ENCODE peak calls at places on chromosomes 6 and 20, in eight cellular contexts. K, U, Q, I, B, G, T and S are unnamed samples.

GRCh38 chr20:44618318-44618731 is 33.2 kb downstream of the ADA start:
- DNase-seq in Q (no peak), U (no peak), K (no peak), I (no peak), T (no peak), B (no peak), G (no peak), S (no peak)

GRCh38 chr6:145349950-145350510 is 385.3 kb downstream of the EPM2A start:
- DNase-seq in G (no peak), Q (no peak), T (no peak), B (no peak), K (peak; percentile 72), I (no peak), U (no peak), S (no peak)

GRCh38 chr6:49666480-49666879 is 29.8 kb upstream of the RHAG start:
- DNase-seq in G (no peak), U (no peak), I (no peak), T (no peak), Q (no peak), B (no peak), K (no peak), S (no peak)

GRCh38 chr6:11083491-11083890 is 10.1 kb upstream of the SMIM13 start:
- DNase-seq in B (no peak), G (no peak), U (no peak), K (no peak), Q (no peak), I (no peak), T (no peak), S (no peak)

GRCh38 chr6:170375661-170376060 is 69.1 kb downstream of the FAM120B start:
- DNase-seq in T (no peak), K (no peak), B (no peak), I (no peak), U (no peak), Q (no peak), G (no peak), S (no peak)

GRCh38 chr6:63636516-63636968 is 940 bp downstream of the PHF3 start:
- DNase-seq in K (no peak), I (peak; percentile 47), T (peak; percentile 39), Q (peak; percentile 75), B (peak; percentile 59), U (peak; percentile 13), G (no peak), S (peak; percentile 65)

GRCh38 chr6:90194371-90194841 is 102.2 kb downstream of the BACH2 start:
- DNase-seq in I (peak; percentile 48), K (no peak), Q (no peak), G (no peak), T (no peak), U (no peak), B (no peak), S (peak; percentile 67)

GRCh38 chr6:168326294-168327261 is 7.0 kb upstream of the DACT2 start:
- DNase-seq in B (peak; percentile 99), G (no peak), I (no peak), U (no peak), T (no peak), K (no peak), Q (peak; percentile 79), S (peak; percentile 64)

GRCh38 chr6:170008386-170008785 is 257.0 kb downstream of the ERMARD start:
- DNase-seq in B (no peak), Q (no peak), G (no peak), I (no peak), U (no peak), K (no peak), T (no peak), S (no peak)

GRCh38 chr20:21315138-21315537 is 12.0 kb downstream of the XRN2 start:
- DNase-seq in T (no peak), K (no peak), I (no peak), U (no peak), B (no peak), Q (no peak), G (no peak), S (no peak)

GRCh38 chr20:1943267-1944002 is 48.2 kb downstream of the SIRPA start:
- DNase-seq in Q (no peak), B (peak; percentile 55), T (no peak), G (no peak), U (no peak), K (no peak), I (no peak), S (no peak)

GRCh38 chr6:108531332-108531731 is 29.4 kb upstream of the FOXO3 start:
- DNase-seq in U (no peak), T (no peak), I (no peak), G (no peak), Q (peak; percentile 55), K (no peak), B (no peak), S (no peak)

GRCh38 chr6:149642829-149643580 is 5.5 kb downstream of the KATNA1 start:
- DNase-seq in Q (no peak), G (no peak), K (no peak), T (no peak), B (no peak), U (no peak), I (no peak), S (no peak)

GRCh38 chr6:84018453-84019061 is 15.0 kb upstream of the MRAP2 start:
- DNase-seq in I (no peak), K (no peak), U (peak; percentile 40), Q (peak; percentile 30), T (no peak), B (no peak), G (no peak), S (no peak)

GRCh38 chr20:17590245-17590644 is 20.4 kb downstream of the DSTN start:
- DNase-seq in I (no peak), B (no peak), T (no peak), G (no peak), Q (no peak), K (no peak), U (no peak), S (no peak)

DNA sequence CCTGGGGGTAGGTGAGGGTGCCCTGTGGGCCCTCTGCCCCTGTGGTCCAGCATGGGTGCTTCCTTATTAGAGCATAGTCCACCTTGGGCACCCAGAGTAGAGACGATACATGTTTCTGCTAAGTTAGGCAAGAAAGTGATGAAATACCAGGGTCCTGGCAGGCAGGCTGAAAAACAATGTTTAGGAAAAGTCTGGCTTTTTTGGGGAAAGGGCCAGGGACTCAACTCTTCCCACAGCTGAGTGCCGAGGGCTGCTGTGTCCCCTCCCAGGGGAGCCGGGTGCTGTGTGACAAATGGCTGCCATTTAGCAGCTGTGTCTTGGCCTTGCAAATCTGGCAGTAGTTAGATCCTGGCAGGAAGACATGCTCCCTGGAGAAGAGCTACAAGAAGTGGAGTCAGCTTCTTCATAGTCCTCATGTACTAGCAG is 61.5 kb downstream of the RREB1 start:
- DNase-seq in I (no peak), K (no peak), Q (no peak), G (no peak), U (no peak), T (no peak), B (no peak), S (peak; percentile 24)
- H2AFZ ChIP-seq in I (no peak overlapping the region), K (no peak overlapping the region), Q (no peak overlapping the region), G (no peak overlapping the region), U (no peak overlapping the region), T (no peak overlapping the region), B (no peak overlapping the region), S (no peak overlapping the region)

GRCh38 chr20:53993310-53993709 is 77.1 kb downstream of the BCAS1 start:
- DNase-seq in I (no peak), Q (no peak), T (no peak), G (no peak), K (no peak), U (no peak), B (no peak), S (no peak)
- TF ChIP-seq CTCF in I (no peak), Q (no peak), T (no peak), G (no peak), K (no peak), U (no peak), B (no peak), S (no peak)

GRCh38 chr20:46354207-46354555 is 45.9 kb upstream of the CDH22 start:
- DNase-seq in G (no peak), B (no peak), K (no peak), U (no peak), I (no peak), T (no peak), Q (no peak), S (no peak)

GRCh38 chr20:46353506-46354206 is 45.4 kb upstream of the CDH22 start:
- DNase-seq in B (peak; percentile 48), T (no peak), G (no peak), Q (no peak), K (no peak), U (no peak), I (no peak), S (no peak)

GRCh38 chr20:46355778-46356177 is 47.5 kb upstream of the CDH22 start:
- DNase-seq in K (no peak), U (no peak), G (no peak), B (no peak), I (no peak), Q (no peak), T (peak; percentile 44), S (no peak)

GRCh38 chr20:46356195-46357029 is 48.1 kb upstream of the CDH22 start:
- DNase-seq in Q (no peak), T (no peak), B (no peak), G (no peak), K (no peak), U (no peak), I (no peak), S (no peak)

DNA sequence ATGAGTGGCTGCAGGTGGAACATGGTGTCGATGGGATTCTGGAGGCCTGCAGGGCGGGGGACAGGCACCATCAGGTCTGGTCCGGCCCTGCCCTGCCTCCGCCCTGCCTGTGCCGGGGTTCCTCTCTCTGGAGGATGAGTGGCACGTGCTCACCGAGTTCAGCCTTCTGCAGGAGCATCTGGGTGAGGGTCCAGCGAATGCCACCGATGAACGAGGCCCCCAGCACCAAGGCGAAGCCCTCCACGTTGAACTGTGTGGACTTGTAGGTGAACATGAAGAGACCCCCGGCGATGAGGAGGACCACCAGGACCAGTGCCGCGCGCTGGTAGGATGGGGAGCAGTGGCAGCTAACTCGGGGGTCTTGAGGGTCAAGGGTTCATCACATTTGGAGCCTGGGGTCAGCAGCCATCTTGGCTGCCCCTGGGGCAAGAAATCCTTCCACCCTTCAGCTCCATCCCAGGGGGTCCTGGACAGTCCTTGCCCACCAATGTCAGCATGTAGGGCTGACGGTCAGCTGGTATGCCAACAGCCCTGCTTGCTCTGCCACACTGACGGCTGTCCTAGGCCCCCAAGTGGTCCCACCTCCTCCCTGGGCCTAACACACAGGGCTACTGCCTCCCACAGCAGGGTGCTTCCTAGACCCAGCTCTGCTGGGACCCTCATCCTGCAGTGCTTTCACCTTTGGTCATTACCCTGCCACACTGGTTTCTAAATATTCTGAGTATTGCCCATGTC is 46.8 kb upstream of the CDH22 start:
- DNase-seq in G (no peak), B (no peak), I (no peak), Q (no peak), U (no peak), T (no peak), K (no peak), S (no peak)
- TF ChIP-seq POLR2AphosphoS5 in G (no peak), B (no peak), I (no peak), Q (no peak), U (no peak), T (no peak), K (no peak), S (no peak)

DNA sequence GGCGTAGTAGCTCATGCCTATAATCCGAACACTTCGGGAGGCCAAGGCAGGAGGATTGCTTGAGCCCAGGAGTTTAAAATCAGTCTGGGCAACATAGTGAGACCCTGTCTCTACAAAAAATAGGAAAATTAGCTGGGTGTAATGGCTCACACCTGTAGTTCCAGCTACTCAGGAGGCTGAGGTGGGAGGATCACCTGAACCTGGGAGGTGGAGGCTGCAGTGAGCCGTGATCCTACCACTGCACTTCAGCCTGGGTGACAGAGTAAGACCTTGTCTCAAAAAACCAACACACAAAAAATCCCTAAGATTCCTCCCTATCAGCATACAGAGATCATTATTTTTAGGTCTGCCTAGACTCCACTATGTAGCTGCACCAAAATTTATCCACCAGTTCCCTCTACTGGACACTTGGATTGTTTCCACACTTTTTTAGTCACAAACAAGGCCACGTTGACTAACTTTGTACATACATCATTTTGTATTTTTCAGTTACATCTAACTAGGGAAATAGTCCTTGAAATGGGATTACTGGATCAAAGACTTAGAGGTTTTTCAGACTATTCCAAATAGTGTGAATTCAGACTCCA is 3.6 kb upstream of the PHF1 start:
- DNase-seq in I (no peak), T (no peak), G (no peak), K (no peak), U (no peak), Q (no peak), B (peak; percentile 47), S (peak; percentile 58)
- H2AFZ ChIP-seq in I (no peak overlapping the region), T (no peak overlapping the region), G (no peak overlapping the region), K (no peak overlapping the region), U (no peak overlapping the region), Q (no peak overlapping the region), B (no peak overlapping the region), S (no peak overlapping the region)